ENCODE peak calls at places on chromosomes 16 and 17, in eight cellular contexts. V, H, L, C, M, K, Y and A are unnamed samples.
A peak's percentile ranks its signal among the peaks of the same experiment; 100 is the strongest.

GRCh38 chr17:47811709-47812108 is 9.9 kb downstream of the OSBPL7 start:
- DNase-seq in K (no peak), L (no peak), M (no peak), H (no peak), Y (peak; percentile 23), V (no peak), C (no peak), A (no peak)

GRCh38 chr16:23182206-23182674 is 305 bp upstream of the SCNN1G start:
- DNase-seq in C (peak; percentile 81), L (peak; percentile 41), K (peak; percentile 49), M (peak; percentile 53), V (no peak), H (peak; percentile 88), Y (peak; percentile 85), A (peak; percentile 81)

GRCh38 chr17:30969989-30970680 is 704 bp upstream of the RNF135 start:
- DNase-seq in M (no peak), V (no peak), K (no peak), H (peak; percentile 20), Y (peak; percentile 47), L (no peak), C (peak; percentile 34), A (no peak)

GRCh38 chr17:43658890-43659289 is 2.8 kb downstream of the MEOX1 start:
- DNase-seq in M (no peak), V (no peak), C (no peak), L (no peak), K (no peak), H (no peak), Y (no peak), A (no peak)

GRCh38 chr16:9837481-9837880 is 344.7 kb downstream of the GRIN2A start:
- DNase-seq in M (no peak), H (no peak), Y (peak; percentile 79), V (no peak), L (peak; percentile 54), C (no peak), K (no peak), A (no peak)

GRCh38 chr17:37791434-37791833 is 46.6 kb upstream of the HNF1B start:
- DNase-seq in M (no peak), Y (peak; percentile 46), V (no peak), C (peak; percentile 59), H (peak; percentile 34), L (peak; percentile 37), K (peak; percentile 26), A (peak; percentile 62)

GRCh38 chr16:38941-39892 is 14.2 kb downstream of the POLR3K start:
- DNase-seq in M (no peak), L (no peak), K (no peak), C (peak; percentile 46), H (no peak), V (no peak), Y (no peak), A (peak; percentile 86)

GRCh38 chr17:43832976-43833829 is at the start of gene MPP3:
- DNase-seq in C (peak; percentile 27), Y (peak; percentile 92), L (peak; percentile 86), V (no peak), H (peak; percentile 97), K (peak; percentile 73), M (peak; percentile 13), A (no peak)

GRCh38 chr17:17498606-17499301 is 2.6 kb upstream of the RASD1 start:
- DNase-seq in L (no peak), C (no peak), K (no peak), H (no peak), M (no peak), Y (no peak), V (no peak), A (no peak)

GRCh38 chr17:51298508-51299371 is 38.4 kb downstream of the UTP18 start:
- DNase-seq in Y (peak; percentile 61), V (no peak), H (peak; percentile 67), K (peak; percentile 61), L (peak; percentile 67), M (no peak), C (no peak), A (peak; percentile 55)

GRCh38 chr17:82832411-82832810 is 7.4 kb downstream of the ZNF750 start:
- DNase-seq in V (no peak), L (no peak), M (no peak), H (no peak), K (no peak), C (no peak), Y (no peak), A (no peak)

GRCh38 chr17:13635951-13636350 is 34.2 kb upstream of the HS3ST3A1 start:
- DNase-seq in M (no peak), V (no peak), C (no peak), H (no peak), L (no peak), Y (no peak), K (peak; percentile 59), A (no peak)

GRCh38 chr17:50151937-50152547 is 1.6 kb upstream of the PPP1R9B start:
- DNase-seq in M (peak; percentile 81), L (peak; percentile 93), C (peak; percentile 58), H (peak; percentile 82), V (peak; percentile 88), K (peak; percentile 86), Y (peak; percentile 95), A (peak; percentile 86)